ENCODE peak calls at places on chromosome 11, in six cellular contexts. H, J, U, B, K and I are unnamed samples.

GRCh38 chr11:74838188-74838587 is 89.5 kb downstream of the RNF169 start:
- DNase-seq in H (no peak), J (no peak), U (no peak), B (no peak), K (no peak), I (no peak)

GRCh38 chr11:69599502-69599901 is 41.5 kb upstream of the CCND1 start:
- DNase-seq in H (no peak), J (no peak), U (no peak), B (no peak), K (peak; percentile 34), I (no peak)

GRCh38 chr11:32374261-32374711 is 61.1 kb downstream of the WT1 start:
- DNase-seq in H (no peak), J (peak; percentile 25), U (no peak), B (no peak), K (no peak), I (peak; percentile 25)

GRCh38 chr11:124867700-124868099 is 2.5 kb downstream of the ROBO3 start:
- DNase-seq in H (no peak), J (no peak), U (no peak), B (peak; percentile 63), K (no peak), I (no peak)

GRCh38 chr11:70745936-70746335 is 347.6 kb downstream of the CTTN start:
- DNase-seq in H (peak; percentile 60), J (no peak), U (no peak), B (no peak), K (no peak), I (no peak)

GRCh38 chr11:118251858-118252652 is at the start of gene MPZL3:
- DNase-seq in H (peak; percentile 91), J (peak; percentile 38), U (no peak), B (peak; percentile 82), K (no peak), I (peak; percentile 86)

GRCh38 chr11:1030556-1030955 is 6.0 kb downstream of the MUC6 start:
- DNase-seq in H (no peak), J (no peak), U (no peak), B (no peak), K (no peak), I (no peak)

GRCh38 chr11:8760896-8761295 is 78.3 kb downstream of the RPL27A start:
- DNase-seq in H (no peak), J (no peak), U (no peak), B (peak; percentile 40), K (no peak), I (no peak)

GRCh38 chr11:120929664-120930154 is 94.2 kb upstream of the TBCEL start:
- DNase-seq in H (no peak), J (peak; percentile 59), U (no peak), B (no peak), K (no peak), I (peak; percentile 40)

GRCh38 chr11:122099345-122100045 is 16.5 kb downstream of the BLID start:
- DNase-seq in H (no peak), J (no peak), U (no peak), B (no peak), K (no peak), I (no peak)

GRCh38 chr11:121829159-121829643 is 286.8 kb downstream of the BLID start:
- DNase-seq in H (no peak), J (no peak), U (no peak), B (no peak), K (peak; percentile 100), I (no peak)

GRCh38 chr11:39651857-39652461 is 1807.5 kb downstream of the LRRC4C start:
- DNase-seq in H (no peak), J (no peak), U (no peak), B (peak; percentile 48), K (no peak), I (no peak)

GRCh38 chr11:68457214-68457897 is 3.2 kb upstream of the PPP6R3 start:
- DNase-seq in H (no peak), J (no peak), U (no peak), B (no peak), K (no peak), I (no peak)

GRCh38 chr11:122038543-122038942 is 77.5 kb downstream of the BLID start:
- DNase-seq in H (no peak), J (no peak), U (no peak), B (no peak), K (peak; percentile 89), I (no peak)

GRCh38 chr11:122215244-122215992 is 99.4 kb upstream of the BLID start:
- DNase-seq in H (peak; percentile 85), J (peak; percentile 66), U (peak; percentile 47), B (peak; percentile 83), K (peak; percentile 99), I (peak; percentile 58)

DNA sequence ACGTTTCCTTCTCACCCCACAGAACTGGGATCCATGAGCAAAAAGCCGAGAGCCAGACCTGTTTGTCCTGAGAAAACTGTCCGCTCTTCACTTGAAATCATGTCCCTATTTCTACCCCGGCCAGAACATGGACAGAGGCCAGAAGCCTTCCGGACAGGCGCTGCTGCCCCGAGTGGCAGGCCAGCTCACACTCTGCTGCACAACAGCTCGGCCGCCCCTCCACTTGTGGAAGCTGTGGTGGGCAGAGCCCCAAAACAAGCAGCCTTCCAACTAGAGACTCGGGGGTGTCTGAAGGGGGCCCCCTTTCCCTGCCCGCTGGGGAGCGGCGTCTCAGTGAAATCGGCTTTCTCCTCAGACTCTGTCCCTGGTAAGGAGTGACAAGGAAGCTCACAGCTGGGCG is 24.0 kb downstream of the CD5 start:
- DNase-seq in H (no peak), J (no peak), U (peak; percentile 33), B (no peak), K (no peak), I (no peak)
- TF ChIP-seq CTCF in H (no peak), J (no peak), U (no peak), B (no peak), K (no peak), I (no peak)

GRCh38 chr11:65530157-65530496 is 5.2 kb downstream of the SCYL1 start:
- DNase-seq in H (no peak), J (no peak), U (no peak), B (no peak), K (no peak), I (no peak)
- TF ChIP-seq CTCF in H (no peak), J (peak; percentile 49), U (no peak), B (no peak), K (peak; percentile 27), I (no peak)

GRCh38 chr11:81707881-81708280 is 1025.8 kb downstream of the FAM181B start:
- DNase-seq in H (no peak), J (no peak), U (no peak), B (no peak), K (no peak), I (no peak)
- TF ChIP-seq CTCF in H (no peak), J (peak; percentile 26), U (no peak), B (no peak), K (no peak), I (no peak)

GRCh38 chr11:117239295-117239694 is 6.8 kb downstream of the RNF214 start:
- DNase-seq in H (no peak), J (no peak), U (no peak), B (no peak), K (peak; percentile 95), I (no peak)
- TF ChIP-seq CTCF in H (no peak), J (no peak), U (no peak), B (no peak), K (peak; percentile 73), I (no peak)

GRCh38 chr11:83195649-83196048 is 2.1 kb downstream of the ANKRD42 start:
- DNase-seq in H (no peak), J (no peak), U (no peak), B (no peak), K (no peak), I (no peak)

GRCh38 chr11:83194284-83195175 is 1.0 kb downstream of the ANKRD42 start:
- DNase-seq in H (peak; percentile 93), J (peak; percentile 24), U (peak; percentile 33), B (peak; percentile 94), K (peak; percentile 51), I (peak; percentile 41)

GRCh38 chr11:83192846-83193245 is 666 bp upstream of the ANKRD42 start:
- DNase-seq in H (no peak), J (no peak), U (no peak), B (no peak), K (no peak), I (no peak)

GRCh38 chr11:83193315-83194283 is at the start of gene ANKRD42:
- DNase-seq in H (peak; percentile 96), J (peak; percentile 77), U (peak; percentile 83), B (peak; percentile 97), K (peak; percentile 83), I (peak; percentile 84)

GRCh38 chr11:83195176-83195531 is 1.6 kb downstream of the ANKRD42 start:
- DNase-seq in H (no peak), J (no peak), U (no peak), B (no peak), K (no peak), I (no peak)
- TF ChIP-seq CTCF in H (no peak), J (peak; percentile 27), U (no peak), B (no peak), K (no peak), I (no peak)

GRCh38 chr11:14773755-14774154 is 118.3 kb downstream of the CYP2R1 start:
- DNase-seq in H (no peak), J (no peak), U (no peak), B (no peak), K (no peak), I (peak; percentile 2)
- TF ChIP-seq CTCF in H (no peak), J (peak; percentile 33), U (no peak), B (no peak), K (peak; percentile 27), I (no peak)

GRCh38 chr11:112697371-112697770 is 263.8 kb upstream of the NCAM1 start:
- DNase-seq in H (no peak), J (peak; percentile 34), U (no peak), B (no peak), K (no peak), I (no peak)

GRCh38 chr11:112693781-112694180 is 267.4 kb upstream of the NCAM1 start:
- DNase-seq in H (no peak), J (no peak), U (no peak), B (no peak), K (no peak), I (no peak)

GRCh38 chr11:112697779-112698178 is 263.4 kb upstream of the NCAM1 start:
- DNase-seq in H (no peak), J (no peak), U (no peak), B (no peak), K (no peak), I (no peak)

GRCh38 chr11:112694244-112694643 is 267.0 kb upstream of the NCAM1 start:
- DNase-seq in H (no peak), J (no peak), U (no peak), B (no peak), K (no peak), I (no peak)

GRCh38 chr11:112694813-112695212 is 266.4 kb upstream of the NCAM1 start:
- DNase-seq in H (no peak), J (no peak), U (no peak), B (no peak), K (no peak), I (no peak)
- TF ChIP-seq CTCF in H (no peak), J (no peak), U (no peak), B (no peak), K (no peak), I (no peak)